ENCODE peak calls at places on chromosomes 7 and 10, in nine cellular contexts. W is transverse colon, R is adrenal gland, N is neural progenitor cell, L is IMR-90, D is A549, X is BE2C, V is lung, Y is tibial artery. G is an unnamed sample.

GRCh38 chr7:157895520-157896375 is 558.9 kb downstream of the DNAJB6 start:
- DNase-seq in W (no peak), R (no peak), N (no peak), L (no peak), D (no peak), X (no peak), V (no peak), Y (peak; percentile 9), G (no peak)

GRCh38 chr10:84256510-84257342 is 11.9 kb downstream of the RGR start:
- DNase-seq in W (peak; percentile 56), R (peak; percentile 53), N (peak; percentile 86), L (peak; percentile 51), D (peak; percentile 44), X (peak; percentile 21), V (peak; percentile 48), Y (no peak), G (no peak)

GRCh38 chr7:132095111-132095765 is 481.0 kb downstream of the PLXNA4 start:
- DNase-seq in W (no peak), R (no peak), N (no peak), L (no peak), D (no peak), X (peak; percentile 33), V (no peak), Y (peak; percentile 7), G (no peak)

GRCh38 chr10:72226418-72227027 is 10.4 kb upstream of the ASCC1 start:
- DNase-seq in W (no peak), R (no peak), N (no peak), L (no peak), D (no peak), X (no peak), V (no peak), Y (no peak), G (no peak)

GRCh38 chr10:121490906-121491519 is 107.2 kb downstream of the FGFR2 start:
- DNase-seq in W (peak; percentile 27), R (no peak), N (no peak), L (no peak), D (no peak), X (no peak), V (no peak), Y (no peak), G (no peak)

GRCh38 chr10:127577376-127577775 is 28.3 kb downstream of the NPS start:
- DNase-seq in W (no peak), R (no peak), N (no peak), L (peak; percentile 25), D (no peak), X (no peak), V (no peak), Y (no peak), G (peak; percentile 16)

GRCh38 chr7:31373337-31374289 is 33.1 kb upstream of the NEUROD6 start:
- DNase-seq in W (peak; percentile 20), R (peak; percentile 40), N (peak; percentile 82), L (peak; percentile 34), D (peak; percentile 76), X (peak; percentile 56), V (peak; percentile 60), Y (no peak), G (peak; percentile 64)

GRCh38 chr10:19466709-19467108 is 349.5 kb upstream of the PLXDC2 start:
- DNase-seq in W (no peak), R (no peak), N (no peak), L (no peak), D (no peak), X (no peak), V (no peak), Y (no peak), G (no peak)

GRCh38 chr7:90552521-90552920 is 43.6 kb upstream of the CDK14 start:
- DNase-seq in W (no peak), R (no peak), N (no peak), L (peak; percentile 35), D (no peak), X (no peak), V (no peak), Y (no peak), G (no peak)

GRCh38 chr10:58996063-58996462 is 180.4 kb upstream of the PHYHIPL start:
- DNase-seq in W (no peak), R (no peak), N (no peak), L (no peak), D (no peak), X (no peak), V (no peak), Y (no peak), G (no peak)

GRCh38 chr7:116527521-116527920 is 2.7 kb downstream of the CAV1 start:
- DNase-seq in W (no peak), R (no peak), N (no peak), L (peak; percentile 56), D (no peak), X (no peak), V (no peak), Y (no peak), G (peak; percentile 26)

GRCh38 chr7:46554688-46555422 is 633.8 kb upstream of the IGFBP3 start:
- DNase-seq in W (no peak), R (no peak), N (no peak), L (peak; percentile 76), D (no peak), X (no peak), V (no peak), Y (no peak), G (no peak)

GRCh38 chr7:88256906-88257305 is 37.1 kb upstream of the SRI start:
- DNase-seq in W (no peak), R (no peak), N (no peak), L (no peak), D (no peak), X (no peak), V (no peak), Y (no peak), G (no peak)

GRCh38 chr7:88253640-88254039 is 33.8 kb upstream of the SRI start:
- DNase-seq in W (no peak), R (no peak), N (no peak), L (no peak), D (no peak), X (no peak), V (no peak), Y (no peak), G (no peak)

GRCh38 chr7:88259656-88260380 is 40.0 kb upstream of the SRI start:
- DNase-seq in W (no peak), R (no peak), N (no peak), L (no peak), D (no peak), X (no peak), V (no peak), Y (no peak), G (no peak)

GRCh38 chr7:88260700-88261099 is 40.9 kb upstream of the SRI start:
- DNase-seq in W (no peak), R (no peak), N (no peak), L (no peak), D (no peak), X (no peak), V (no peak), Y (no peak), G (no peak)

DNA sequence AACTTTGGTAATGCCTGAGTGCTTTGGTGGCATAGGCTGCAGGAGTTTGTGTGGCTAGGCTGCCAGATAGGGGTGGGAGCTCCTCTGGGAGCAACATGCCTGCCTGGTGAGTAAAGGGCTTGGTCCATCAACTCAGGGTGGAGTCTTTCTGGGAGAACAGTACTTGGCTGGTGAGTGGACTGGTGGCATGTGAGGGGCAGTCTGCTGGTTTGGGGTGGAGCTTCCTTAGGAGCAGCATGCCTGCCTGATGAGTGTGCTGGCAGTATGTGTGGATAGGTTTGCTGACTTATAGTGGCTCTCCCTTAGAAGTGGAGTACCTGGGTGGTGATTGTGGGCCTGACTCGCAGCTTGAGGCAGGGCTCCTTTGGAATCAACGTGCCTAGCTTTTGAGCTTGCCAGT is 34.9 kb upstream of the SRI start:
- DNase-seq in W (no peak), R (no peak), N (no peak), L (no peak), D (peak; percentile 13), X (no peak), V (no peak), Y (no peak), G (no peak)
- H3K4me1 ChIP-seq in W (no peaks in the 10 kb centered on the region), R (no peaks in the 10 kb centered on the region), N (no peaks in the 10 kb centered on the region), L (no peaks in the 10 kb centered on the region), D (peaks cover 3% of the 10 kb centered on the region), X (no peaks in the 10 kb centered on the region), V (no peaks in the 10 kb centered on the region), Y (no peaks in the 10 kb centered on the region), G (no peaks in the 10 kb centered on the region)

GRCh38 chr10:12073526-12073925 is 4.8 kb downstream of the DHTKD1 start:
- DNase-seq in W (no peak), R (no peak), N (no peak), L (no peak), D (no peak), X (no peak), V (no peak), Y (no peak), G (no peak)
- H3K4me1 ChIP-seq in W (no peaks in the 10 kb centered on the region), R (peaks cover 8% of the 10 kb centered on the region), N (peaks cover 4% of the 10 kb centered on the region), L (peaks cover 7% of the 10 kb centered on the region), D (peaks cover 13% of the 10 kb centered on the region), X (no peaks in the 10 kb centered on the region), V (peaks cover 3% of the 10 kb centered on the region), Y (peaks cover 7% of the 10 kb centered on the region), G (no peaks in the 10 kb centered on the region)

GRCh38 chr10:728603-729002 is 39.1 kb upstream of the DIP2C start:
- DNase-seq in W (no peak), R (no peak), N (no peak), L (no peak), D (no peak), X (no peak), V (no peak), Y (no peak), G (no peak)

GRCh38 chr10:739403-739802 is 49.9 kb upstream of the DIP2C start:
- DNase-seq in W (no peak), R (no peak), N (no peak), L (no peak), D (no peak), X (no peak), V (no peak), Y (no peak), G (no peak)

GRCh38 chr10:729213-729612 is 39.7 kb upstream of the DIP2C start:
- DNase-seq in W (no peak), R (no peak), N (no peak), L (no peak), D (no peak), X (no peak), V (no peak), Y (no peak), G (no peak)

GRCh38 chr10:733086-733485 is 43.6 kb upstream of the DIP2C start:
- DNase-seq in W (no peak), R (no peak), N (no peak), L (no peak), D (no peak), X (no peak), V (no peak), Y (no peak), G (no peak)

DNA sequence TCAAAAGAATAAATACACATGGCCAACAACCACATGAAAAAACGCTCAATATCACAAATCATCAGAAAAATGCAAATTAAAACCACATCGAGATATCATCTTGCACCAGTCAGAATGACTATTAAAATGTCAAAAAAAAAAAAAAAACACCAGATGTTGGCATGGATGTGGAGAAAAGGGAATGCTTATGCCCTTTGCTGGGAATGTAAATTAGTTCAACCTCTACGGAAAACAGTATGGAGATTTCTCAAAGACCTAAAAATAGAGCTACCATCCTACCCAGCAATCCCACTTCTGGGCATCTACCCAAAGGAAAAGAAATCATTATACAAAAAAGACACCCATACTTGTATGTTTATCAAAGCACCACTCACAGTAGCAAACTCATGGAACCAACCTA is 45.0 kb upstream of the DIP2C start:
- DNase-seq in W (no peak), R (no peak), N (no peak), L (no peak), D (no peak), X (no peak), V (no peak), Y (no peak), G (no peak)
- H3K4me1 ChIP-seq in W (no peaks in the 10 kb centered on the region), R (no peaks in the 10 kb centered on the region), N (no peaks in the 10 kb centered on the region), L (no peaks in the 10 kb centered on the region), D (no peaks in the 10 kb centered on the region), X (no peaks in the 10 kb centered on the region), V (no peaks in the 10 kb centered on the region), Y (no peaks in the 10 kb centered on the region), G (no peaks in the 10 kb centered on the region)

GRCh38 chr10:57743711-57744110 is 524.0 kb downstream of the IPMK start:
- DNase-seq in W (no peak), R (no peak), N (no peak), L (no peak), D (no peak), X (no peak), V (no peak), Y (no peak), G (no peak)
- H3K4me1 ChIP-seq in W (no peaks in the 10 kb centered on the region), R (no peaks in the 10 kb centered on the region), N (no peaks in the 10 kb centered on the region), L (no peaks in the 10 kb centered on the region), D (no peaks in the 10 kb centered on the region), X (no peaks in the 10 kb centered on the region), V (no peaks in the 10 kb centered on the region), Y (no peaks in the 10 kb centered on the region), G (no peaks in the 10 kb centered on the region)